ENCODE peak calls at places on chromosomes 3 and 15, in seven cellular contexts. S, A, I, M, L, O and R are unnamed samples.

GRCh38 chr3:156513619-156514018 is 41.3 kb downstream of the SSR3 start:
- ATAC-seq in I (no peak), M (no peak), A (no peak), S (no peak), L (no peak), O (peak), R (no peak)

GRCh38 chr3:169147246-169148008 is 516.1 kb downstream of the MECOM start:
- ATAC-seq in I (peak), S (peak), A (no peak), M (peak), O (peak), L (no peak), R (peak)

GRCh38 chr3:18237251-18238005 is 187.7 kb downstream of the SATB1 start:
- ATAC-seq in I (no peak), L (no peak), S (no peak), O (no peak), M (no peak), A (no peak), R (no peak)

GRCh38 chr3:59425371-59425770 is 375.5 kb upstream of the CFAP20DC start:
- ATAC-seq in A (peak), O (no peak), L (no peak), S (no peak), I (no peak), M (no peak), R (peak)

GRCh38 chr3:58104712-58105111 is 96.5 kb downstream of the FLNB start:
- ATAC-seq in M (no peak), A (no peak), I (no peak), L (no peak), S (no peak), O (no peak), R (no peak)

GRCh38 chr3:126991366-126992200 is 8.7 kb downstream of the PLXNA1 start:
- ATAC-seq in I (peak), S (no peak), A (no peak), L (no peak), M (no peak), O (no peak), R (no peak)

GRCh38 chr3:143585720-143586456 is 262.4 kb downstream of the SLC9A9 start:
- ATAC-seq in S (no peak), L (no peak), I (peak), M (peak), A (peak), O (no peak), R (peak)

GRCh38 chr3:32592696-32593353 is 22.2 kb upstream of the DYNC1LI1 start:
- ATAC-seq in S (no peak), L (no peak), M (no peak), I (no peak), O (no peak), A (no peak), R (no peak)

GRCh38 chr3:49484471-49484870 is 14.4 kb downstream of the DAG1 start:
- ATAC-seq in I (peak), M (no peak), L (no peak), A (no peak), S (peak), O (peak), R (no peak)

GRCh38 chr3:116815321-116815720 is 105.7 kb downstream of the TUSC7 start:
- ATAC-seq in S (no peak), I (no peak), O (no peak), M (no peak), A (no peak), L (no peak), R (no peak)

GRCh38 chr15:31378363-31378903 is 51.8 kb downstream of the KLF13 start:
- ATAC-seq in O (no peak), L (no peak), S (no peak), I (no peak), M (no peak), A (no peak), R (no peak)

GRCh38 chr15:76150508-76150907 is 90.7 kb downstream of the TMEM266 start:
- ATAC-seq in A (peak), L (peak), M (peak), I (peak), O (no peak), S (no peak), R (no peak)

GRCh38 chr15:33148129-33148850 is 46.2 kb downstream of the FMN1 start:
- ATAC-seq in S (no peak), M (no peak), O (no peak), A (no peak), I (no peak), L (no peak), R (no peak)

GRCh38 chr15:62928996-62929350 is 113.6 kb upstream of the TPM1 start:
- ATAC-seq in A (no peak), M (no peak), I (no peak), L (no peak), S (peak), O (no peak), R (no peak)

GRCh38 chr3:189232790-189233189 is 61.0 kb downstream of the TPRG1 start:
- ATAC-seq in O (no peak), S (peak), A (no peak), I (peak), L (no peak), M (no peak), R (no peak)

GRCh38 chr3:146544013-146544928 is at the start of gene PLSCR1:
- ATAC-seq in I (peak), S (peak), M (peak), A (peak), O (peak), L (peak), R (peak)
- TF ChIP-seq POLR2A in I (no peak), S (peak), M (peak), A (peak), O (peak), L (peak), R (peak)

GRCh38 chr3:152301745-152302181 is 33.0 kb downstream of the MBNL1 start:
- ATAC-seq in I (no peak), L (peak), M (no peak), S (no peak), A (no peak), O (no peak), R (peak)
- H3K4me3 ChIP-seq in I (peak), L (peak), M (no peak), S (no peak), A (no peak), O (peak), R (peak)

GRCh38 chr15:101429646-101430045 is 59.9 kb downstream of the PCSK6 start:
- ATAC-seq in I (no peak), O (no peak), A (no peak), M (no peak), S (no peak), L (no peak), R (no peak)
- TF ChIP-seq POLR2A in I (no peak), O (no peak), A (no peak), M (no peak), S (no peak), L (no peak), R (no peak)

DNA sequence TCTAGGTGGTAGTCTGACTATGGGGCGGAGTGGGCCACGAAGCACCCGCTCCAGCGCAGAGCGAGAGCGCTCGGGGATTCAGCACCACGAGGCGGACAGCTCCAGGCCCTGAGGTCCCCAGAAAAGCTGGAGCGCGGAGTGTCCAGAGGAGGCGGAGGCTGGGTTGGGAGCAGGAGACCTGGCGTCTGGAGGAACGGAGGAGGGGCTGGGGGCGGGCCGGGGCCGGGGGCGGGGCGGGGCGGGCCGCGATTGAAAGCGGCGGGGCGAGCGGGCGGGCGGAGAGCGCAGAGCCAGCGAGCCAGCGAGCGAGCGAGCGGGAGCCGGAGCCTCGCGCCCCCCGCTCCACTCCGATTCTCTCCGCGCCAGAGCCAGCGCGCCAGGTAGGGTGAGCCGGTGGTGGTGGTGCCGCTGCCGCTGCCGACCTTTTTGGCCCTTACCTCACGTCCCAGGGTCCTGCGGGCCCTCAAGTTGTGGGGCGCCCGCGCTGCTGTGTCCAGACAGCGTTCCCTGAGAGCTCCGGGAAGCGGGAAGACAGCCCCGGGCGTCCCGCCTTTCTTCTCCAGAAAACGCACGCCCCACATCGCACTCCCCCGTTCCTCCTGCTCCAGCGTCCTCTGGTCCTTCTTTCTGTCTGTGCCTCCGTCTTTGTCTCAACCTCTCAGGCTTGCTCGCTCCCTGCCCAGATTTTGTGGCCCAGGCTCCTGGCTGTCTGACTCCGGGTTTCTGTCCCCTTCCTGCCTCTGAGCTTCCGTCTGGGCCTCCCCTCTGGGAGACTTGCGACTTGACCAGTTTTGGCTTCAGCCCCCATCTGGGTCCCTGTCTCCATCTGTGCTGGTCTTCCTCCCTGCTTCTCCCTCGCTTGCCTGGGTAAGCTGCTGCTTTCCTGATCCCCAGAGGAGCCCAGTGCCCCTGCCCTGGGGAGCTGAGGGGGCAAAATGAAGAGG is at the start of gene GRM2:
- ATAC-seq in M (peak), L (peak), S (peak), I (peak), A (peak), O (peak), R (peak)
- H3K4me3 ChIP-seq in M (peak), L (no peak), S (no peak), I (peak), A (no peak), O (no peak), R (peak)

DNA sequence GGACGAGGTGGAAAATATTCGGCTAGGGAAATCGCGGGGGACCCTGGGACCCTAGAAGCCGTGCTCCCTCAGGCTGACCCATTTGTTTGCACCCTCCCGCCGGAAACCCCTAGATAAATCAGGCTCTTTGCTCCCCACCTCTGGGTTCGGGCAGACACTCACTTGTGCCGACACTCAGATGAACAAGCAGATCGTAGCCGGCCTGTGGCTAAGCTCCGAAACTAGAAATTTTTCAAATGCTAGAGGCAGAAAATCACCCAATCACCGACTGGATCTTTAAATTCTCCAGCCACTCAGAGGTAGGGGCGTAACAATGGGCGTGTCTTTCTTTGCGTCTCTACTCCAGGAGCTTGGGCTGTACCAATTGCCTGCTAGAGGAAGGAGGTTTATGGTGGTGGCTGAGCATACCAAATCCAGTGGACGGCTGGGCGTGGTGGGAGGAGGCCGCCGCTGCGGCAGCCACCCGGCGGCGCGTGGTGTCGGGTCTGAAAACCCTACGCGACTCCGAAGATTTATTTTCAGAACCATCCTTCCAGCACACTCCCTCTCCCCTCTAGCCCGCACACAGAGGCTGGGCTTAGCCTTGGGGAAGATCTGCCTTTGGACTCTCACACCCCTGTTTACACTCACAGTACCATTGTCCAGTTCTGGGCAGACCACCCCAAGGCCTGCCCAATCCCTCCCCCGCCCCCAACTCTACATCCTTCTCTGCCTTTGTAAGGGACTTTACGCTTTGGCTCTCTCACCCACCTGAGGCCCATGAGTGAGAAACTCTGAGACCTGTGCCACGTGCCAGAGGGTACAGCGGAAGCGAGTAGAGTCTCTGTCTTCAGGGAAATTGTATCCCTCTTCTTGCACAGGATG is at the start of gene PIF1:
- ATAC-seq in M (peak), S (peak), L (peak), I (peak), O (peak), A (peak), R (peak)
- TF ChIP-seq POLR2A in M (peak), S (peak), L (peak), I (peak), O (peak), A (peak), R (peak)

GRCh38 chr3:142211034-142211433 is 14.4 kb downstream of the GK5 start:
- ATAC-seq in M (no peak), I (peak), S (peak), L (no peak), O (peak), A (no peak), R (peak)

GRCh38 chr3:142210144-142210543 is 15.2 kb downstream of the GK5 start:
- ATAC-seq in S (no peak), A (no peak), M (no peak), L (no peak), I (peak), O (no peak), R (no peak)

GRCh38 chr3:142213298-142213697 is 12.1 kb downstream of the GK5 start:
- ATAC-seq in O (no peak), A (no peak), M (peak), L (no peak), I (peak), S (no peak), R (no peak)

GRCh38 chr3:142210608-142211007 is 14.8 kb downstream of the GK5 start:
- ATAC-seq in L (no peak), I (no peak), M (no peak), A (no peak), S (no peak), O (no peak), R (peak)

GRCh38 chr3:142209655-142210054 is 15.7 kb downstream of the GK5 start:
- ATAC-seq in O (no peak), I (peak), A (peak), L (no peak), M (no peak), S (no peak), R (peak)
- H3K4me3 ChIP-seq in O (no peak), I (no peak), A (no peak), L (no peak), M (no peak), S (no peak), R (peak)

DNA sequence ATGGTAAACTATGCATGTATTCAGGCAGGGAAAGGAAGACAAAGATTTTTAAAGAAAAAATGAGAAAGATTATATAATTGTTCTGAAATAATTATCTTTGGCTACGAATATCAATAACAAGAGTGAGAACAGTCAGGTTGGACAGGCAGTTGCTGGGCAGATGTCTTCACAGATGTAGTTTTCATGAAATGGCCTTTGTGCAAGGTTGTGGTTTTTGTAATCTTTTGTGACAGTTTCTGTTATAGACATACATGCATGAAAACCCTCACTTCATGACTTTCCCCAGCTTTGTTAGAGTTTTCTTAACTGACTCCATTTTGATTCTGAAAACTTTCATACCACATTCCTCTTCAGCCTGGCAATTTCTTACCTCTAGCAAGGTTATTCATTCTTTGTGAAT is 34.9 kb upstream of the SLC25A36 start:
- ATAC-seq in M (no peak), A (no peak), L (no peak), S (no peak), O (no peak), I (no peak), R (no peak)
- TF ChIP-seq POLR2A in M (no peak), A (no peak), L (no peak), S (no peak), O (no peak), I (no peak), R (no peak)

DNA sequence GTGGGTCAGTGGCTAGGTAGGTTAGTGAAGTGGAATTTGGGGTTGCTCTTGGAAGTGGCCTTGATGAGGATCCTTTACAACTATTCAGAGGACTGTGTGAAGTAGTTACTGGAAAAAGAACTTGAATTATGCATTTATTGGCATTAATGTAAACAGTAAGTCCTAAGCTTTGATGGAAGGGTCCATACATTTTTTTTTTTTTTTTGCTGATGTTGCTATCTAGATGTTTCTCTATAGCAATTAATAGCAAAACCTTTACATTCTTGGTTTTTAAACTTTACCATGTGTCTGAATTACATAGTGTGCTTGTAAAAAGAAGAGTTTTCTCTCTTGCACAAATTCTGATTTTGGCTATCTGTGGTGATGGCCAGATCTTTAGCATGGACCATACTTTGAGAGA is 9.5 kb downstream of the ZNF621 start:
- ATAC-seq in A (no peak), I (no peak), O (no peak), L (no peak), S (no peak), M (no peak), R (no peak)
- H3K4me3 ChIP-seq in A (no peak), I (no peak), O (no peak), L (no peak), S (no peak), M (no peak), R (no peak)

DNA sequence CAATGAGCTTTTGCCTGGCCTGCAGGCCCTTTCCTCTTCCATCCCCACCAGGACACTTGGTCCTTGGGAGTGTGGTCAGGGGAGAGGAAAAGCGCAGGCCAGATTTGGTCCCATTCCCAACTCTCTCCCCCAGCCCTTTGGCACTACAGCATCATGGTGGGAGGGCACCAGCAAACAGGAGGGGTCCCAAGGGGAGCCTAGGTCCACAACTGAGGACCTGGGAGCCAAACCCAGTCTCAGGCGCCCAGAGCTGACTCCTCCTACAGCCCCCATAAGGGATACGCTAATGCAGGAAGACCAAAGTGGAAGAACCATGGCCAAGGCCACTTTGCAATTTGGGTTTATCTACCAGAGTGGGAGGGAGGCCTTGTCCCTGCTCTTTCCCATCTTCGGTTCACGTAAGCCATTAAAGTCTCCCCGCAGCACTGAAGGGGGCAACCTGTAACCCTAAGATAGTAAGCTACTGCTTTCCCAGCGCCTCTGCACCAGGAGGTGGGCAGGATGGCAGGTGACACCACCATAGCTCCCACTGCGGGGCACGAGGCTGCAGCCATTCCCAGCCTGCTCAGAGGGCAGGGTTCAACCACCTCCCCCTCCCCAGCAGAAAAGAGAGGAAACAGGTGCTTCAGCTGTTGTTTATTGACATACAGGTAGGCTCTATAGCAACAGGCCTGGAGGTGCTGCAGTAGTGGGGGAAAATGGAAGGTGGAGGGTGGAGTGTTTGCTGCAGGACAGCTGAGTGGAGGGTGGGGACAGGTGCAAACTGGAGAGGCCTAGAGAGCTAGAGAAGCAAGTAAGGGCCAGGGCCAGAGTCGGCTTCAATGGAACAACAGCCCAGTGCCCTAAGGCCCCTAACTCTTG is 1.1 kb upstream of the GRAMD2A start:
- ATAC-seq in L (no peak), O (no peak), A (no peak), M (no peak), S (no peak), I (no peak), R (no peak)
- TF ChIP-seq POLR2A in L (no peak), O (peak), A (no peak), M (no peak), S (no peak), I (no peak), R (no peak)

GRCh38 chr3:22617372-22617771 is 585.8 kb upstream of the UBE2E2 start:
- ATAC-seq in M (no peak), A (no peak), S (no peak), I (no peak), O (no peak), L (no peak), R (no peak)

GRCh38 chr3:22620498-22620897 is 582.6 kb upstream of the UBE2E2 start:
- ATAC-seq in I (no peak), M (no peak), A (no peak), O (no peak), S (no peak), L (no peak), R (no peak)

DNA sequence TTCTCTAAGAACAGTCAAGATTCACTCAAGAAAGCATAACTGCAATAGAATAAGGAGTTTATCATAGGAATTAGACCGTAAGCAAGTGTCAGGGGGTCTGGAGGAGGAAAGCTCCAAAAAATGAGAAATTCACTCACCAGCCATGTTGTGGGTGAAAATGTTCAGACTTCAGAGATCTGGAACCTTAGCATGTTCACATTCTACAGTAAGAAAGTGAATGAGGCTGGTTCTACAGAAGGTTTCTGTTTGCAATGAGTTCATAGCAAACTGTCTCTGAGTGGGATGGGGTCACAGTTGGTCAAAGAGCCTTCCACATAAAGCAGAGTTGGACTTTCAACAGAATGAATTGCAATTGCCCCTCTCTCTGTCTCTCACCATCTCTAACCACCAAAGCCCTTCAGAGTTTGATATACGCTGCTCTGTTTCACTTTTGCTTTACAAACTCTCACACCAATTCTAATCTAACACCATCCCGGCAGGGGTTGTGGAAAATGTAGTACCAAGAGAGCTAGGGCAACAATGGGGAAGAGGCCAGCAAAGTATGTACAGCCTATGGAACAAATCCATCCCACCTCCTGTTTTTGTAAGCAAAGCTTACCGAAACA is 581.8 kb upstream of the UBE2E2 start:
- ATAC-seq in M (no peak), A (no peak), S (no peak), I (no peak), L (no peak), O (no peak), R (no peak)
- H3K4me3 ChIP-seq in M (no peak), A (no peak), S (no peak), I (no peak), L (no peak), O (no peak), R (no peak)